ENCODE peak calls at places on chromosomes 11 and 22, in seven cellular contexts. C is foreskin keratinocyte, T is RWPE1, F is vagina, Y is body of pancreas, I is keratinocyte, E is lower lobe of right lung. N is an unnamed sample.
A peak's percentile ranks its signal among the peaks of the same experiment; 100 is the strongest.

GRCh38 chr22:27512283-27512761 is 289.2 kb downstream of the MN1 start:
- DNase-seq in C (peak; percentile 100), T (peak; percentile 90), F (peak; percentile 92), Y (peak; percentile 73), I (peak; percentile 97), E (peak; percentile 61), N (peak; percentile 96)

GRCh38 chr22:17891427-17892167 is 117.3 kb upstream of the BID start:
- DNase-seq in C (no peak), T (no peak), F (no peak), Y (peak; percentile 31), I (no peak), E (no peak), N (no peak)

GRCh38 chr22:23829845-23830372 is 8.9 kb downstream of the DERL3 start:
- DNase-seq in C (no peak), T (no peak), F (no peak), Y (no peak), I (no peak), E (no peak), N (no peak)

GRCh38 chr11:62980133-62980760 is 4.5 kb downstream of the SLC22A6 start:
- DNase-seq in C (peak; percentile 9), T (no peak), F (no peak), Y (no peak), I (no peak), E (no peak), N (no peak)

GRCh38 chr22:44139773-44140172 is 41.0 kb upstream of the PARVG start:
- DNase-seq in C (no peak), T (no peak), F (no peak), Y (no peak), I (no peak), E (no peak), N (no peak)

GRCh38 chr11:31254411-31254810 is 115.1 kb downstream of the DCDC1 start:
- DNase-seq in C (peak; percentile 77), T (no peak), F (no peak), Y (no peak), I (no peak), E (no peak), N (peak; percentile 69)

GRCh38 chr11:45750439-45750838 is 54.5 kb upstream of the SLC35C1 start:
- DNase-seq in C (no peak), T (no peak), F (no peak), Y (no peak), I (no peak), E (no peak), N (no peak)

GRCh38 chr22:47202819-47203553 is 440.5 kb downstream of the TBC1D22A start:
- DNase-seq in C (no peak), T (no peak), F (peak; percentile 27), Y (peak; percentile 9), I (no peak), E (no peak), N (no peak)

GRCh38 chr11:122797651-122798050 is 40.6 kb upstream of the CRTAM start:
- DNase-seq in C (no peak), T (no peak), F (no peak), Y (no peak), I (no peak), E (no peak), N (no peak)

GRCh38 chr22:19763141-19764049 is 2.8 kb downstream of the TBX1 start:
- DNase-seq in C (no peak), T (no peak), F (no peak), Y (no peak), I (no peak), E (no peak), N (no peak)
- H3K27ac ChIP-seq in C (no peak overlapping the region), T (peak overlapping the region; percentile 54), F (no peak overlapping the region), Y (no peak overlapping the region), I (no peak overlapping the region), E (no peak overlapping the region), N (no peak overlapping the region)

DNA sequence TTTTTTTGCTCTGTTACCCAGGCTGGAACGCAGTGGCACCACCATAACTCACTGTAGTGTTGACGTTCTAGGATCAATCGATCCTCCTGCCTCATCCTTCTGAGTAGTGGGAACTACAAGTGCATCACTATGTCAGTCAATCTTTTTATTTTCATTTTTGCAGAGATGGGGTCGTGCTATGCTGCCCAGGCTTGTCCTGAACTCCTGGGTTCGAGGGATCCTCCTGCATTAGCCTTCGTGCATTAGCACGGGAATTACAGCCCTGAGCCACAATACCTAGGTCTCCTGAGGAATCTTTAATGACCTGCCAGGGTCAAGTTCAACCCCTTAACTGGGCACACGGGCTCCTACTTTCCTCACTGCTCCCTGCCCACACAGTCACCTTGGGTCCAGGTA is 4.4 kb downstream of the APOL3 start:
- DNase-seq in C (no peak), T (no peak), F (no peak), Y (no peak), I (no peak), E (no peak), N (no peak)
- H3K27ac ChIP-seq in C (no peak overlapping the region), T (peak overlapping the region; percentile 77), F (peak overlapping the region; percentile 96), Y (peak overlapping the region; percentile 22), I (no peak overlapping the region), E (peak overlapping the region; percentile 86), N (peak overlapping the region; percentile 40)

GRCh38 chr11:118703563-118704106 is 24.2 kb upstream of the TREH start:
- DNase-seq in C (no peak), T (no peak), F (no peak), Y (no peak), I (no peak), E (no peak), N (no peak)

GRCh38 chr11:118705796-118706545 is 26.5 kb upstream of the TREH start:
- DNase-seq in C (no peak), T (no peak), F (no peak), Y (no peak), I (no peak), E (no peak), N (no peak)

GRCh38 chr11:118708296-118708695 is 28.8 kb upstream of the TREH start:
- DNase-seq in C (no peak), T (no peak), F (no peak), Y (no peak), I (no peak), E (no peak), N (no peak)

GRCh38 chr11:118706546-118706825 is 27.0 kb upstream of the TREH start:
- DNase-seq in C (no peak), T (no peak), F (no peak), Y (no peak), I (no peak), E (no peak), N (no peak)

DNA sequence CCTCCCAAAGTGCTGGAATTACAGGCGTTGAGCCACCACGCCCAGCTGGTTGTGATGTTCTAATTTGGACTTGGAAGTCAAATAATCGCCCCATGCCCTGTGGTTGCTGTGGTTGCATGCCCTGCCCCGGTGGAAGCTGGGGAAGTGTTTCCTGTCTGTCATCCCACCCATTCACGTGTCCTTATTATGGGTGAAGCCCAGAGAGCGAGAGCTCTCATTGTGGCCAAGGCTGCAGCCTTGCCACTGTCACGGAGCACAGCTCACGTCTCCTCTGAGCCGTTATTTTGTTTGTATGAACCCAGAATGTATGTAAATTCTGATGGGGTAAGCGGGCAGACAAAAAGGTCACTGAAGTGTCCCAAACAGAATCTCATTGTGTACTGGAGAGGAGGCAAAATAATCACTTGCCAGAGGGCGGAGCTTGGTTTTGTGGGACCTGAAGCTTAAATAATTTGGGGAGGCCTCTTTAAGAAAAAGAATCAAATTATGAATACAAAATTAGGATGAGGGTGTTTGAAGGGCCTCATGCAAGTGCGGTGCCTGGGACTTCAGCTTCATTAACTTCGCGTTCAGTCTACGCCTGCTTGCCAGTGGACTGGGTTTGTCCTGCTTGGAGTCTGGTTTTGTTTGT is 25.8 kb upstream of the TREH start:
- DNase-seq in C (no peak), T (no peak), F (no peak), Y (no peak), I (no peak), E (peak; percentile 63), N (no peak)
- H3K27ac ChIP-seq in C (no peak overlapping the region), T (no peak overlapping the region), F (no peak overlapping the region), Y (no peak overlapping the region), I (no peak overlapping the region), E (no peak overlapping the region), N (no peak overlapping the region)

DNA sequence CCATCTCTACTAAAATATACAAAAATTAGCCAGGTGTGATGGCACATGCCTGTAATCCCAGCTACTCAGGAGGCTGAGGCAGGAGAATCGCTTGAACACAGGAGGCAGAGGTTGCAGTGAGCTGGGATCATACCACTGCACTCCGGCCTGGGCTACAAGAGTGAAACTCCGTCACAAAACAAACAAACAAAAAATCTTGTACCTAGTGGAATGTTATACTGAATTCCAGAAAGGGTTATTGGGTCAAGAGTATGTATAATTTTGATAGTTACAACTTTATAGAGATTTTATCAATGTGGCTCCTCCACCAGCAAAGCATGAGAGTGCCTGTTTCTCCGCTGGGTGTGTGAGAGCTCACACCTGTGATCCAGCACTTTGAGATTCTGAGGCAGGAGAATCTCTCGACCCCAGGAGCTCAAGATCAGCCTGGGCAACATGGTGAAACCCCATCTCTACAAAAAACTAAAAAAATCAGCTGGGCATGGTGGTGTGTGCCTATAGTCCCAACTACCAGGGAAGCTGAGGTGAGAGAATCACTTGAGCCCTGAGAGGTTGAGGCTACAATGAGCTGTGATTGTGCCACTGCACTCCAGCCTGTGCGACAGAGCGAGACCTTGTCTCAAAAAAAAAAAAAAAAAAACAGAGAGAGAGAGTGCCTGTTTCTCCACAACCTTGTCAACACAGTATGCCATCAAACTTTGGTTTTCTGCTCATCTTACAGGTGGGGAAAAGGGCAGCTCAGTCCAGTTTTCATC is 12.7 kb upstream of the FOLR1 start:
- DNase-seq in C (no peak), T (no peak), F (no peak), Y (no peak), I (no peak), E (no peak), N (no peak)
- H3K27ac ChIP-seq in C (no peak overlapping the region), T (peak overlapping the region; percentile 16), F (no peak overlapping the region), Y (no peak overlapping the region), I (no peak overlapping the region), E (no peak overlapping the region), N (no peak overlapping the region)

GRCh38 chr22:45413013-45413367 is 409 bp downstream of the SMC1B start:
- DNase-seq in C (no peak), T (no peak), F (no peak), Y (no peak), I (no peak), E (no peak), N (no peak)
- H3K27ac ChIP-seq in C (no peak overlapping the region), T (peak overlapping the region; percentile 8), F (no peak overlapping the region), Y (no peak overlapping the region), I (no peak overlapping the region), E (no peak overlapping the region), N (no peak overlapping the region)

GRCh38 chr11:110308071-110308470 is 11.7 kb upstream of the RDX start:
- DNase-seq in C (no peak), T (no peak), F (no peak), Y (no peak), I (no peak), E (no peak), N (no peak)

GRCh38 chr11:110301577-110301976 is 5.2 kb upstream of the RDX start:
- DNase-seq in C (no peak), T (no peak), F (no peak), Y (no peak), I (no peak), E (no peak), N (no peak)

GRCh38 chr11:110303414-110303826 is 7.0 kb upstream of the RDX start:
- DNase-seq in C (no peak), T (no peak), F (no peak), Y (no peak), I (no peak), E (no peak), N (no peak)

GRCh38 chr11:110301032-110301431 is 4.6 kb upstream of the RDX start:
- DNase-seq in C (no peak), T (no peak), F (no peak), Y (no peak), I (no peak), E (no peak), N (no peak)

GRCh38 chr11:110305169-110306018 is 9.0 kb upstream of the RDX start:
- DNase-seq in C (peak; percentile 77), T (peak; percentile 69), F (no peak), Y (no peak), I (peak; percentile 48), E (no peak), N (peak; percentile 89)
- H3K27ac ChIP-seq in C (no peak overlapping the region), T (no peak overlapping the region), F (no peak overlapping the region), Y (peak overlapping the region; percentile 53), I (no peak overlapping the region), E (no peak overlapping the region), N (peak overlapping the region; percentile 22)